ENCODE peak calls at places on chromosomes 1 and 21, in five cellular contexts. W, X, G, D and H are unnamed samples.
A peak's percentile ranks its signal among the peaks of the same experiment; 100 is the strongest.

GRCh38 chr1:182299728-182300581 is 91.6 kb downstream of the GLUL start:
- DNase-seq in W (no peak), X (no peak), G (no peak), D (peak; percentile 87), H (peak; percentile 9)

GRCh38 chr1:234154320-234155251 is 218.7 kb upstream of the COA6 start:
- DNase-seq in W (no peak), X (no peak), G (no peak), D (peak; percentile 58), H (peak; percentile 44)

GRCh38 chr1:228098323-228098931 is 4.7 kb downstream of the C1orf35 start:
- DNase-seq in W (no peak), X (no peak), G (no peak), D (no peak), H (no peak)

GRCh38 chr1:240295811-240296210 is 204.1 kb downstream of the FMN2 start:
- DNase-seq in W (no peak), X (no peak), G (no peak), D (no peak), H (no peak)

GRCh38 chr21:29342394-29342957 is 43.8 kb downstream of the BACH1 start:
- DNase-seq in W (peak; percentile 71), X (no peak), G (peak; percentile 34), D (no peak), H (no peak)

GRCh38 chr1:108831225-108831624 is 25.7 kb downstream of the AKNAD1 start:
- DNase-seq in W (no peak), X (no peak), G (no peak), D (no peak), H (no peak)

GRCh38 chr1:185041742-185042141 is 3.6 kb upstream of the RNF2 start:
- DNase-seq in W (no peak), X (no peak), G (no peak), D (no peak), H (no peak)

GRCh38 chr1:46495778-46496177 is 6.1 kb downstream of the DMBX1 start:
- DNase-seq in W (no peak), X (no peak), G (no peak), D (no peak), H (no peak)

GRCh38 chr21:29176721-29177120 is 46.3 kb downstream of the MAP3K7CL start:
- DNase-seq in W (no peak), X (no peak), G (no peak), D (no peak), H (no peak)

GRCh38 chr1:23216771-23217420 is 406 bp downstream of the HTR1D start:
- DNase-seq in W (no peak), X (no peak), G (peak; percentile 55), D (no peak), H (peak; percentile 62)

GRCh38 chr1:62286778-62287224 is 32.4 kb downstream of the KANK4 start:
- DNase-seq in W (no peak), X (no peak), G (no peak), D (no peak), H (peak; percentile 55)

GRCh38 chr1:19477284-19478240 is 7.8 kb downstream of the CAPZB start:
- DNase-seq in W (no peak), X (no peak), G (no peak), D (no peak), H (no peak)

GRCh38 chr1:10761503-10762152 is 34.8 kb downstream of the CASZ1 start:
- DNase-seq in W (no peak), X (no peak), G (no peak), D (no peak), H (peak; percentile 28)

GRCh38 chr1:204447736-204448135 is 36.1 kb upstream of the PPP1R15B start:
- DNase-seq in W (no peak), X (no peak), G (no peak), D (no peak), H (no peak)

GRCh38 chr1:223718850-223719249 is 6.5 kb downstream of the CAPN2 start:
- DNase-seq in W (no peak), X (no peak), G (no peak), D (no peak), H (no peak)

GRCh38 chr1:226572325-226572726 is 23.8 kb downstream of the STUM start:
- DNase-seq in W (no peak), X (no peak), G (no peak), D (no peak), H (no peak)

GRCh38 chr1:159821171-159821867 is 5.4 kb upstream of the SLAMF8 start:
- DNase-seq in W (no peak), X (no peak), G (peak; percentile 78), D (no peak), H (peak; percentile 72)

GRCh38 chr1:28811369-28811765 is 603 bp upstream of the OPRD1 start:
- DNase-seq in W (no peak), X (no peak), G (no peak), D (no peak), H (no peak)

GRCh38 chr1:98316286-98316685 is 345.2 kb upstream of the SNX7 start:
- DNase-seq in W (no peak), X (no peak), G (no peak), D (no peak), H (no peak)

GRCh38 chr1:87151500-87152421 is 176.9 kb upstream of the LMO4 start:
- DNase-seq in W (peak; percentile 88), X (no peak), G (peak; percentile 81), D (no peak), H (peak; percentile 83)

GRCh38 chr21:45473496-45474322 is 68.5 kb downstream of the SLC19A1 start:
- DNase-seq in W (peak; percentile 53), X (no peak), G (no peak), D (no peak), H (no peak)

GRCh38 chr1:194167956-194168355 is 981.5 kb upstream of the B3GALT2 start:
- DNase-seq in W (no peak), X (no peak), G (no peak), D (no peak), H (no peak)

GRCh38 chr21:41048141-41048540 is 119.8 kb upstream of the BACE2 start:
- DNase-seq in W (no peak), X (no peak), G (no peak), D (no peak), H (no peak)

GRCh38 chr1:164756741-164757140 is 197.8 kb downstream of the PBX1 start:
- DNase-seq in W (no peak), X (no peak), G (no peak), D (no peak), H (no peak)

GRCh38 chr1:53025034-53025777 is 36.8 kb upstream of the PODN start:
- DNase-seq in W (no peak), X (no peak), G (peak; percentile 38), D (no peak), H (no peak)

GRCh38 chr1:6703016-6703415 is 1.4 kb upstream of the DNAJC11 start:
- DNase-seq in W (no peak), X (no peak), G (peak; percentile 30), D (no peak), H (no peak)

GRCh38 chr21:45372732-45373355 is 32.1 kb upstream of the COL18A1 start:
- DNase-seq in W (peak; percentile 62), X (no peak), G (peak; percentile 1), D (no peak), H (no peak)

GRCh38 chr1:22518379-22518778 is 44.9 kb upstream of the EPHA8 start:
- DNase-seq in W (no peak), X (no peak), G (no peak), D (no peak), H (no peak)

GRCh38 chr1:211517006-211517405 is 25.0 kb upstream of the RD3 start:
- DNase-seq in W (no peak), X (no peak), G (no peak), D (no peak), H (no peak)

GRCh38 chr1:231581859-231582258 is 44.7 kb upstream of the DISC1 start:
- DNase-seq in W (no peak), X (no peak), G (no peak), D (no peak), H (no peak)

GRCh38 chr1:12505176-12505575 is 112.8 kb downstream of the DHRS3 start:
- DNase-seq in W (no peak), X (no peak), G (no peak), D (no peak), H (no peak)

GRCh38 chr1:59062743-59063142 is 234.2 kb upstream of the FGGY start:
- DNase-seq in W (no peak), X (no peak), G (no peak), D (no peak), H (no peak)

GRCh38 chr1:25744140-25744581 is 55.8 kb upstream of the SELENON start:
- DNase-seq in W (peak; percentile 79), X (no peak), G (no peak), D (peak; percentile 47), H (peak; percentile 34)

GRCh38 chr1:64435000-64435399 is 34.9 kb upstream of the CACHD1 start:
- DNase-seq in W (no peak), X (no peak), G (no peak), D (no peak), H (no peak)